ENCODE peak calls at places on chromosomes 4 and X, in nine cellular contexts. B is fibroblast of the aortic adventitia, C is AG04450, Y is pancreas, R is fibroblast of mammary gland, D is GM10248, F is right lobe of liver, W is WTC11, U is GM13976. M is an unnamed sample.

GRCh38 chr4:31417051-31417450 is 696.9 kb downstream of the PCDH7 start:
- DNase-seq in B (no peak), C (no peak), Y (no peak), R (no peak), D (no peak), F (no peak), W (no peak), U (no peak), M (no peak)

GRCh38 chr4:184747034-184747830 is 13.3 kb upstream of the CENPU start:
- DNase-seq in B (no peak), C (no peak), Y (peak; percentile 91), R (no peak), D (no peak), F (peak; percentile 71), W (no peak), U (no peak), M (peak; percentile 84)

GRCh38 chr4:80989921-80990544 is 40.5 kb upstream of the BMP3 start:
- DNase-seq in B (peak; percentile 84), C (peak; percentile 27), Y (no peak), R (peak; percentile 75), D (peak; percentile 15), F (no peak), W (no peak), U (peak; percentile 14), M (no peak)

GRCh38 chrX:71095971-71096701 is 485 bp downstream of the FOXO4 start:
- DNase-seq in B (peak; percentile 47), C (no peak), Y (no peak), R (peak; percentile 28), D (peak; percentile 66), F (no peak), W (peak; percentile 24), U (peak; percentile 68), M (no peak)

GRCh38 chrX:108199691-108200090 is 108.1 kb downstream of the ATG4A start:
- DNase-seq in B (peak; percentile 57), C (no peak), Y (no peak), R (peak; percentile 59), D (peak; percentile 11), F (no peak), W (peak; percentile 18), U (no peak), M (no peak)

GRCh38 chr4:105569014-105569850 is 16.8 kb downstream of the ARHGEF38 start:
- DNase-seq in B (no peak), C (no peak), Y (no peak), R (no peak), D (no peak), F (no peak), W (no peak), U (no peak), M (no peak)

GRCh38 chr4:6674500-6675149 is 19.1 kb upstream of the S100P start:
- DNase-seq in B (no peak), C (no peak), Y (no peak), R (peak; percentile 42), D (peak; percentile 68), F (no peak), W (no peak), U (peak; percentile 75), M (peak; percentile 58)

GRCh38 chr4:48129307-48130014 is 4.6 kb downstream of the TXK start:
- DNase-seq in B (peak; percentile 7), C (no peak), Y (no peak), R (no peak), D (peak; percentile 21), F (peak; percentile 33), W (no peak), U (peak; percentile 28), M (no peak)

GRCh38 chr4:83025563-83025962 is 9.4 kb upstream of the COPS4 start:
- DNase-seq in B (no peak), C (no peak), Y (no peak), R (no peak), D (no peak), F (no peak), W (no peak), U (no peak), M (no peak)

GRCh38 chrX:37685452-37686347 is at the start of gene XK:
- DNase-seq in B (peak; percentile 6), C (no peak), Y (peak; percentile 64), R (peak; percentile 11), D (peak; percentile 24), F (peak; percentile 63), W (peak; percentile 72), U (peak; percentile 34), M (peak; percentile 65)

GRCh38 chrX:5726246-5726645 is 502.4 kb downstream of the NLGN4X start:
- DNase-seq in B (no peak), C (no peak), Y (no peak), R (no peak), D (no peak), F (no peak), W (no peak), U (no peak), M (no peak)

GRCh38 chr4:59848457-59848856 is 1351.7 kb upstream of the ADGRL3 start:
- DNase-seq in B (no peak), C (no peak), Y (no peak), R (no peak), D (no peak), F (no peak), W (no peak), U (no peak), M (no peak)

GRCh38 chr4:140094701-140095420 is 59.1 kb downstream of the MAML3 start:
- DNase-seq in B (no peak), C (no peak), Y (peak; percentile 54), R (no peak), D (no peak), F (peak; percentile 60), W (peak; percentile 53), U (no peak), M (peak; percentile 75)

GRCh38 chrX:126165721-126166401 is at the start of gene DCAF12L2:
- DNase-seq in B (no peak), C (no peak), Y (no peak), R (no peak), D (no peak), F (peak; percentile 11), W (peak; percentile 41), U (peak; percentile 10), M (no peak)

GRCh38 chrX:107167163-107167921 is 38.9 kb downstream of the NUP62CL start:
- DNase-seq in B (no peak), C (no peak), Y (no peak), R (no peak), D (no peak), F (no peak), W (no peak), U (no peak), M (no peak)

GRCh38 chrX:47202877-47203276 is 9.2 kb downstream of the UBA1 start:
- DNase-seq in B (no peak), C (no peak), Y (no peak), R (no peak), D (no peak), F (no peak), W (no peak), U (no peak), M (no peak)

GRCh38 chr4:187415227-187415626 is 580.3 kb upstream of the ZFP42 start:
- DNase-seq in B (no peak), C (no peak), Y (no peak), R (no peak), D (no peak), F (no peak), W (no peak), U (no peak), M (no peak)

GRCh38 chrX:3161686-3162085 is 120.4 kb downstream of the ARSF start:
- DNase-seq in B (peak; percentile 57), C (no peak), Y (no peak), R (peak; percentile 54), D (no peak), F (no peak), W (no peak), U (no peak), M (no peak)

GRCh38 chrX:41923925-41924693 is 755 bp upstream of the CASK start:
- DNase-seq in B (peak; percentile 40), C (no peak), Y (peak; percentile 9), R (peak; percentile 21), D (peak; percentile 15), F (peak; percentile 34), W (no peak), U (peak; percentile 12), M (peak; percentile 49)

GRCh38 chrX:11100281-11101035 is 10.7 kb upstream of the HCCS start:
- DNase-seq in B (peak; percentile 90), C (peak; percentile 52), Y (no peak), R (peak; percentile 69), D (no peak), F (no peak), W (peak; percentile 11), U (no peak), M (peak; percentile 34)
- TF ChIP-seq CTCF in B (peak; percentile 53), C (peak; percentile 50), Y (no peak), R (peak; percentile 56), D (peak; percentile 9), F (peak; percentile 43), W (peak; percentile 15), U (no peak), M (peak; percentile 25)

GRCh38 chr4:75678965-75679364 is 5.8 kb upstream of the G3BP2 start:
- DNase-seq in B (no peak), C (no peak), Y (no peak), R (peak; percentile 15), D (no peak), F (no peak), W (no peak), U (no peak), M (no peak)
- TF ChIP-seq CTCF in B (no peak), C (no peak), Y (no peak), R (no peak), D (no peak), F (no peak), W (no peak), U (no peak), M (no peak)

GRCh38 chrX:120365320-120365719 is 3.4 kb downstream of the ATP1B4 start:
- DNase-seq in B (peak; percentile 5), C (no peak), Y (peak; percentile 14), R (peak; percentile 14), D (peak; percentile 32), F (peak; percentile 47), W (peak; percentile 74), U (peak; percentile 29), M (peak; percentile 63)
- TF ChIP-seq CTCF in B (peak; percentile 46), C (peak; percentile 45), Y (peak; percentile 39), R (peak; percentile 48), D (peak; percentile 33), F (peak; percentile 50), W (peak; percentile 24), U (peak; percentile 62), M (peak; percentile 32)

GRCh38 chr4:56977321-56978012 is at the start of gene NOA1:
- DNase-seq in B (peak; percentile 100), C (peak; percentile 98), Y (peak; percentile 98), R (peak; percentile 99), D (peak; percentile 94), F (peak; percentile 96), W (peak; percentile 97), U (peak; percentile 96), M (peak; percentile 99)

GRCh38 chr4:56981795-56982201 is 3.1 kb downstream of the POLR2B start:
- DNase-seq in B (peak; percentile 81), C (no peak), Y (no peak), R (no peak), D (no peak), F (no peak), W (no peak), U (no peak), M (no peak)

GRCh38 chr4:56976878-56977320 is 507 bp downstream of the NOA1 start:
- DNase-seq in B (no peak), C (no peak), Y (peak; percentile 73), R (no peak), D (peak; percentile 59), F (peak; percentile 72), W (peak; percentile 76), U (peak; percentile 66), M (peak; percentile 80)

GRCh38 chr4:56978750-56979303 is at the start of gene POLR2B:
- DNase-seq in B (peak; percentile 94), C (peak; percentile 70), Y (peak; percentile 94), R (peak; percentile 94), D (peak; percentile 87), F (peak; percentile 96), W (peak; percentile 95), U (peak; percentile 87), M (peak; percentile 95)

GRCh38 chr4:56979674-56980073 is 978 bp downstream of the POLR2B start:
- DNase-seq in B (no peak), C (no peak), Y (no peak), R (peak; percentile 52), D (no peak), F (peak; percentile 34), W (no peak), U (no peak), M (no peak)
- TF ChIP-seq CTCF in B (no peak), C (no peak), Y (no peak), R (no peak), D (no peak), F (no peak), W (no peak), U (no peak), M (no peak)